ENCODE peak calls at places on chromosomes 11 and 22, in seven cellular contexts. M is transverse colon, F is PC-9, X is dorsolateral prefrontal cortex, O is IMR-90, G is neural progenitor cell, Q is left ventricle myocardium inferior. C is an unnamed sample.

GRCh38 chr11:109845437-109845836 is 247.8 kb upstream of the ZC3H12C start:
- DNase-seq in O (no peak), M (no peak), X (no peak), Q (no peak), F (no peak), G (no peak), C (no peak)

GRCh38 chr22:22942511-22943329 is 55.1 kb downstream of the IGLL5 start:
- DNase-seq in F (no peak), X (peak; percentile 23), G (peak; percentile 90), Q (peak; percentile 40), O (peak; percentile 51), M (peak; percentile 82), C (peak; percentile 55)

GRCh38 chr11:95138448-95138847 is 48.8 kb downstream of the ENDOD1 start:
- DNase-seq in F (no peak), O (no peak), M (no peak), Q (no peak), X (no peak), G (no peak), C (no peak)

GRCh38 chr11:73945396-73945795 is 5.4 kb upstream of the DNAJB13 start:
- DNase-seq in F (peak; percentile 12), M (no peak), O (no peak), Q (no peak), X (no peak), G (no peak), C (no peak)

GRCh38 chr11:134037093-134037908 is 31.6 kb upstream of the JAM3 start:
- DNase-seq in M (peak; percentile 72), Q (peak; percentile 81), O (peak; percentile 59), X (peak; percentile 66), F (no peak), G (peak; percentile 79), C (no peak)

GRCh38 chr22:35746248-35746647 is 28.6 kb downstream of the APOL5 start:
- DNase-seq in M (no peak), X (no peak), F (no peak), O (no peak), G (no peak), Q (peak; percentile 48), C (no peak)

GRCh38 chr11:15852179-15852578 is 504.2 kb downstream of the SOX6 start:
- DNase-seq in X (no peak), Q (no peak), O (peak; percentile 35), G (no peak), F (no peak), M (peak; percentile 36), C (no peak)

GRCh38 chr11:129767827-129768226 is 47.8 kb upstream of the TMEM45B start:
- DNase-seq in O (no peak), G (no peak), F (no peak), Q (no peak), M (no peak), X (no peak), C (no peak)

GRCh38 chr11:129115652-129116585 is 76.2 kb downstream of the ARHGAP32 start:
- DNase-seq in O (peak; percentile 78), X (no peak), G (no peak), M (no peak), Q (no peak), F (peak; percentile 77), C (no peak)

GRCh38 chr11:70182266-70182665 is 20.8 kb upstream of the FADD start:
- DNase-seq in M (no peak), G (no peak), O (no peak), F (no peak), X (no peak), Q (no peak), C (no peak)

GRCh38 chr11:14386895-14387480 is 28.0 kb upstream of the RRAS2 start:
- DNase-seq in G (peak; percentile 91), O (peak; percentile 89), M (no peak), X (peak; percentile 79), Q (peak; percentile 22), F (no peak), C (no peak)

GRCh38 chr11:19816817-19817216 is 104.2 kb downstream of the NAV2 start:
- DNase-seq in M (no peak), X (no peak), F (no peak), Q (no peak), G (no peak), O (no peak), C (no peak)

GRCh38 chr11:34977039-34977906 is 60.9 kb downstream of the PDHX start:
- DNase-seq in M (no peak), O (peak; percentile 94), F (peak; percentile 99), Q (no peak), X (no peak), G (no peak), C (no peak)

GRCh38 chr22:36569999-36570398 is 41.0 kb upstream of the EIF3D start:
- DNase-seq in F (no peak), O (peak; percentile 27), M (no peak), G (peak; percentile 70), X (no peak), Q (no peak), C (no peak)

GRCh38 chr22:43923191-43923590 is 414 bp upstream of the PNPLA3 start:
- DNase-seq in Q (no peak), X (no peak), F (no peak), O (no peak), M (no peak), G (no peak), C (no peak)

GRCh38 chr11:72141066-72141465 is 5.5 kb downstream of the FOLR3 start:
- DNase-seq in O (peak; percentile 90), Q (no peak), G (no peak), F (peak; percentile 57), M (no peak), X (no peak), C (no peak)

GRCh38 chr11:103806130-103806900 is 230.1 kb upstream of the DDI1 start:
- DNase-seq in G (no peak), O (peak; percentile 93), Q (no peak), X (no peak), M (no peak), F (no peak), C (no peak)

DNA sequence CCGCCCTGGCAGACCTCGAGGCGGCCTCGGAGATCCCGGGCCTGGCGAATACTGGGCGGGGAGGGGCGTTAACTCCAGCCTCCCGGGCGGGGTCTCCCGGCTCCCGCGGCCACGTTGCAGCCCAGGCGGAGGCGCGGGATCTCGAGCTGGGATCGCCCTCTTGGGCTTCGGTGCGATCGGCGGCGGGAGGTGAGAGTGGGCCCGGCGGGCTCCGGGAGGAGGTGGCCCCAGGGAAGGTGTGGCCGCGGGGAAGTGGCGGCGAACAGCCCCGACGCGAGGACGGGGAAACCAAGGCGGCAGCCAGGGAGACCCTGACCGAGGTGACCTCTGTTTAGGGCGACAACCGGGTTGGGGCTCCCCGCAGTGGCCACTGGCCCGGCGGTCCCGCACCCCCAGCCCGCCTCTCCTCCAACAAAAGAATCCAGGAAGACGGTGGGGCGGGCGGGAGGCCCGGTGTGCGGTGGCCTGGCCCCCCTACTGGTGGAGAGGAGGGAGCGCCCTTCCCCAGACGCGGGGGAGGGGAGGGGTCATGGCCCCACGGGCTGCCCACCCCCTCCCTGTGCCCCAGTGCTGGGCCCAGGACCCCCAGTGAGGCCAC is at the start of gene PHETA2:
- DNase-seq in G (peak; percentile 32), O (peak; percentile 25), F (no peak), M (peak; percentile 63), X (no peak), Q (peak; percentile 57), C (no peak)
- H3K27ac ChIP-seq in G (no peak within 1 kb of the TSS), O (peak within 1 kb of the TSS; percentile 84), F (no peak within 1 kb of the TSS), M (peak within 1 kb of the TSS; percentile 92), X (no peak within 1 kb of the TSS), Q (peak within 1 kb of the TSS; percentile 92), C (peak within 1 kb of the TSS; percentile 89)

GRCh38 chr11:119952441-119952840 is 185.5 kb downstream of the TRIM29 start:
- DNase-seq in O (no peak), M (no peak), F (no peak), X (no peak), Q (no peak), G (no peak), C (no peak)

GRCh38 chr11:119957951-119958350 is 180.0 kb downstream of the TRIM29 start:
- DNase-seq in F (no peak), O (no peak), X (no peak), Q (no peak), M (no peak), G (no peak), C (no peak)
- H3K4me3 ChIP-seq in F (no peak overlapping the region), O (no peak overlapping the region), X (no peak overlapping the region), Q (no peak overlapping the region), M (no peak overlapping the region), G (no peak overlapping the region), C (no peak overlapping the region)

DNA sequence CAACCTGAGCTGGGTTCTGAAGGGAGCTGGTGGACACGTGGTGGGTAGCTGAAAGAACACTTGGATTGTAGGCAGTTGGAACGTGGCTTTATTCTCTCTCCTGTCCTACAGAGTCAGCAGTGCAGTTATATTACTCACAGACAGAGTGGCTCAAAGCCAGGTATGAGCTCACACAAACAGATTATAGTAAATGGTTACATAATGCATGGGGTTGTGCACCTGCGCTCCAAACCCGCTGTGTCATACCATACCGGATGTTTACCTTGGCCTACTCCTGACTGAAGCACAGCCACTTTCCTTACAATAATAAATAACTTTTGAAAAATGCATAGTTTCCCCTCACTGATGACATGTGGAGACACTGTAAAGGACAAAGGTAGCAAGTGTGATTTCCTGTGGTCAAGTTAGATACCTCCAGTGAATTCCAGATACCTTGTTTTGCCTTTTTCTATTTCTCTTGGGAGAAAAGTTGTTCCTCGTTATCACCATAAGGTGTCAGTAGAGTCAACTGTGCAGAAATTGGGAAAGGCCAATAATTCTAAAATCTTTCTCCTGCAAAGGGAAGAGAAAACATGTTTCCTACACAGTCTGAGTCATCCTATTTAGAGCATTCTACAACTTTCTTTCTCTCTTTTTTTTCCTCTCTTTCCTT is 13.5 kb downstream of the MS4A6A start:
- DNase-seq in G (peak; percentile 22), F (peak; percentile 75), O (no peak), Q (no peak), X (no peak), M (peak; percentile 52), C (no peak)
- TF ChIP-seq CTCF in G (peak; percentile 36), F (peak; percentile 74), O (peak; percentile 22), Q (peak; percentile 50), X (peak; percentile 48), M (peak; percentile 21), C (no peak)

GRCh38 chr22:45971389-45972028 is 5.5 kb downstream of the WNT7B start:
- DNase-seq in M (no peak), F (no peak), O (no peak), X (no peak), Q (no peak), G (peak; percentile 55), C (no peak)
- H3K27ac ChIP-seq in M (no peak overlapping the region), F (no peak overlapping the region), O (no peak overlapping the region), X (no peak overlapping the region), Q (no peak overlapping the region), G (no peak overlapping the region), C (no peak overlapping the region)

DNA sequence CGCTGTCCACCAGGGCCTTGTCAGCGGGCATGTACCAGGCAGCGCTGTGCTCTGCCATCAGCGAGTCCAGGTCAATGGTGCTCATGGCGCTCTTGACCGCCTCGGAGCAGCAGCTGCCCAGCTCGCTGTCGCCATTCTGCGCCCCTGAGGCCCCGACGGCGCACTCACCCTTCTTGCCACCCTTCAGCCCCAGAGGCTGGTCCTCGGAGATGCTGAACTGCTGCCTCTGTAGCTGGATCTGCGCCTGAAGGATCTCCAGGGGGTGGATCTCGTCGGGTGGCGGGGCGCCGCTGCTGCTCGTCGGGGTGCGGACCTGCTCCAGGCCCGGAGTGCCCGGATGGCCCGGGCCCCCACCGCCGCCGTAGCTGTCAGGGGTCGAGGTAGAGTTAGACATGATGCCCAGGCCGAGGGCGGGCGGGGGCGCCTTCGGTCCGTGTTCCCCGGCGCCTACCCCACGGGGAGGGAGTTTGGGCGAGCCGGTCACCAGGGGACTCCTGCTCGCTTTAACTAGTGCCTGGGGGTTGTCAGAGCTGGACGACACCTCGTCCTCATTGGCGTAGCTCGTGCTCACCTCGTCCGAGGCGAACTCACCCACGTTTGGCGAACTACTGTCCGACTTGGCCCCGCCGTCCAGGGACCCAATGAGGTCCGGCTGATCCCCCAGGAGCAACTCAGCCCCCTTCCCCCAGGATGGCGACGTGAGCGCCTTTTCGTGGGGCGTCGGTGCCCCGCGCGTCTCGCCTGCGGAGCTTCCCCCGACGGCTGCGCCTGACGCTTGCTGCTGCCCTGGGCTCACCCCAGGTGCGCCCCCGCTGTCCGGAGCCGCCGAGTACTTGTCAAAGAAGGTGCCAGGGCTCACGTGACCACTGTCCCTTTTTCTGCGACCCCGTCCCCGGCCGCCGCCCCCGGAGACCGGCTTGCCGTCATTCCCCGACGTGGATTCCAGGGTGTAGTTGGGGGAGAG is 4.4 kb downstream of the MN1 start:
- DNase-seq in X (no peak), O (no peak), M (no peak), F (no peak), Q (no peak), G (no peak), C (peak; percentile 77)
- H3K4me3 ChIP-seq in X (peak overlapping the region; percentile 17), O (no peak overlapping the region), M (no peak overlapping the region), F (no peak overlapping the region), Q (peak overlapping the region; percentile 92), G (peak overlapping the region; percentile 68), C (peak overlapping the region; percentile 98)

C was measured in coronary artery.